ENCODE peak calls at places on chromosomes 12 and 14, in eight cellular contexts. D is H9, N is cardiac muscle cell, Z is MM.1S, T is fibroblast of lung, Q is ovary, W is lower lobe of right lung, U is heart right ventricle. O is an unnamed sample.

GRCh38 chr14:20487402-20487742 is 18.0 kb upstream of the RNASE10 start:
- DNase-seq in D (no peak), N (no peak), Z (no peak), T (no peak), Q (no peak), W (no peak), U (no peak), O (no peak)

GRCh38 chr12:57224278-57224972 is 5.1 kb upstream of the SHMT2 start:
- DNase-seq in D (no peak), N (no peak), Z (no peak), T (no peak), Q (no peak), W (no peak), U (no peak), O (no peak)

GRCh38 chr12:64173456-64173855 is 48.6 kb downstream of the KICS2 start:
- DNase-seq in D (no peak), N (no peak), Z (no peak), T (no peak), Q (no peak), W (no peak), U (no peak), O (no peak)

GRCh38 chr12:94587266-94588241 is 62.8 kb downstream of the TMCC3 start:
- DNase-seq in D (no peak), N (no peak), Z (no peak), T (no peak), Q (no peak), W (no peak), U (peak; percentile 14), O (no peak)

GRCh38 chr14:97459180-97459579 is 662.0 kb downstream of the VRK1 start:
- DNase-seq in D (no peak), N (no peak), Z (no peak), T (no peak), Q (no peak), W (no peak), U (no peak), O (no peak)

GRCh38 chr14:51626788-51627187 is 24.9 kb upstream of the FRMD6 start:
- DNase-seq in D (no peak), N (no peak), Z (no peak), T (no peak), Q (no peak), W (no peak), U (no peak), O (no peak)

GRCh38 chr12:2378835-2379330 is 326.1 kb downstream of the CACNA1C start:
- DNase-seq in D (no peak), N (no peak), Z (peak; percentile 64), T (no peak), Q (no peak), W (no peak), U (no peak), O (no peak)

GRCh38 chr14:95315579-95315978 is 4.1 kb downstream of the CLMN start:
- DNase-seq in D (no peak), N (no peak), Z (no peak), T (no peak), Q (no peak), W (no peak), U (no peak), O (no peak)

GRCh38 chr14:105146976-105147700 is 21.4 kb downstream of the JAG2 start:
- DNase-seq in D (peak; percentile 17), N (no peak), Z (no peak), T (no peak), Q (no peak), W (peak; percentile 36), U (peak; percentile 7), O (no peak)

GRCh38 chr14:33949051-33950037 is 1.5 kb downstream of the EGLN3 start:
- DNase-seq in D (no peak), N (no peak), Z (no peak), T (no peak), Q (no peak), W (no peak), U (no peak), O (no peak)

GRCh38 chr12:104669057-104669770 is 212.5 kb downstream of the CHST11 start:
- DNase-seq in D (no peak), N (peak; percentile 62), Z (no peak), T (no peak), Q (peak; percentile 45), W (peak; percentile 73), U (peak; percentile 74), O (no peak)

GRCh38 chr12:57603758-57604453 is 718 bp upstream of the DTX3 start:
- DNase-seq in D (peak; percentile 76), N (no peak), Z (no peak), T (peak; percentile 78), Q (peak; percentile 65), W (no peak), U (no peak), O (peak; percentile 69)

GRCh38 chr12:115451785-115452736 is 768.1 kb upstream of the TBX3 start:
- DNase-seq in D (peak; percentile 77), N (peak; percentile 94), Z (peak; percentile 6), T (peak; percentile 37), Q (peak; percentile 65), W (peak; percentile 48), U (peak; percentile 67), O (peak; percentile 33)

GRCh38 chr12:11882301-11883019 is 188.3 kb upstream of the BCL2L14 start:
- DNase-seq in D (no peak), N (no peak), Z (no peak), T (no peak), Q (no peak), W (no peak), U (no peak), O (no peak)

GRCh38 chr12:100672075-100672592 is 98.7 kb downstream of the GAS2L3 start:
- DNase-seq in D (peak; percentile 88), N (peak; percentile 15), Z (peak; percentile 15), T (no peak), Q (no peak), W (peak; percentile 50), U (peak; percentile 15), O (peak; percentile 31)

GRCh38 chr14:95034806-95035205 is 122.5 kb downstream of the DICER1 start:
- DNase-seq in D (no peak), N (no peak), Z (no peak), T (no peak), Q (no peak), W (no peak), U (no peak), O (no peak)

GRCh38 chr12:45577844-45578399 is 151.6 kb upstream of the ARID2 start:
- DNase-seq in D (no peak), N (no peak), Z (no peak), T (peak; percentile 44), Q (no peak), W (no peak), U (no peak), O (no peak)

GRCh38 chr12:50070314-50071060 is 13.1 kb downstream of the ASIC1 start:
- DNase-seq in D (peak; percentile 88), N (peak; percentile 82), Z (peak; percentile 63), T (peak; percentile 68), Q (peak; percentile 82), W (peak; percentile 82), U (peak; percentile 74), O (peak; percentile 82)
- TF ChIP-seq CTCF in D (peak; percentile 95), N (peak; percentile 97), Z (peak; percentile 96), T (peak; percentile 96), Q (peak; percentile 93), W (peak; percentile 96), U (peak; percentile 94), O (peak; percentile 83)

GRCh38 chr12:75944905-75945412 is 86.6 kb downstream of the PHLDA1 start:
- DNase-seq in D (no peak), N (no peak), Z (no peak), T (no peak), Q (no peak), W (no peak), U (no peak), O (no peak)

GRCh38 chr12:75947171-75947723 is 84.3 kb downstream of the PHLDA1 start:
- DNase-seq in D (no peak), N (no peak), Z (no peak), T (no peak), Q (no peak), W (no peak), U (no peak), O (no peak)

GRCh38 chr12:75944097-75944904 is 87.3 kb downstream of the PHLDA1 start:
- DNase-seq in D (peak; percentile 62), N (no peak), Z (peak; percentile 90), T (peak; percentile 97), Q (no peak), W (no peak), U (no peak), O (no peak)

GRCh38 chr12:75945581-75945980 is 86.0 kb downstream of the PHLDA1 start:
- DNase-seq in D (no peak), N (no peak), Z (no peak), T (peak; percentile 26), Q (no peak), W (no peak), U (no peak), O (no peak)

DNA sequence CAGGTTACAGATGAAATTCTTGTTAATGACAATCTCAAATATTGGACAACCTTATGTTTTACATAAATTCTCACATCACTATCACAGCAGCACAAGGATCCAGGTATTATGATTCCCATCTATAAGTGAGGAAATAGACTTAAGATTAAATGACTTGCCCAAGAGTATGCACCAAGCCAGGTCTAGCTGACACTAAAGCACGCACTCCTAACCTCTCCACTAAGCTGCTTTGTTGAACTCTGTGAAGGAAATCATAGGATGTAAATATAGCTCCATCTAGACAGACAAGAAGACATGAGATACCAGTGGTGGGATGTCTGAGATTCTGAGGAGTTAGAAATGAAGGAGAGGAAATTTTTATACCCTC is 87.9 kb downstream of the PHLDA1 start:
- DNase-seq in D (no peak), N (no peak), Z (peak; percentile 35), T (no peak), Q (no peak), W (no peak), U (no peak), O (no peak)
- H3K27ac ChIP-seq in D (peak overlapping the region; percentile 97), N (no peak overlapping the region), Z (peak overlapping the region; percentile 95), T (peak overlapping the region; percentile 39), Q (no peak overlapping the region), W (peak overlapping the region; percentile 12), U (peak overlapping the region; percentile 39), O (peak overlapping the region; percentile 43)

GRCh38 chr14:68948686-68949085 is 30.4 kb downstream of the ACTN1 start:
- DNase-seq in D (no peak), N (no peak), Z (no peak), T (no peak), Q (no peak), W (no peak), U (no peak), O (no peak)
- H3K4me1 ChIP-seq in D (peaks cover 5% of the 10 kb centered on the region), N (peaks cover 50% of the 10 kb centered on the region), Z (peaks cover 3% of the 10 kb centered on the region), T (peaks cover 57% of the 10 kb centered on the region), Q (peaks cover 39% of the 10 kb centered on the region), W (peaks cover 89% of the 10 kb centered on the region), U (peaks cover 100% of the 10 kb centered on the region), O (peaks cover 16% of the 10 kb centered on the region)

DNA sequence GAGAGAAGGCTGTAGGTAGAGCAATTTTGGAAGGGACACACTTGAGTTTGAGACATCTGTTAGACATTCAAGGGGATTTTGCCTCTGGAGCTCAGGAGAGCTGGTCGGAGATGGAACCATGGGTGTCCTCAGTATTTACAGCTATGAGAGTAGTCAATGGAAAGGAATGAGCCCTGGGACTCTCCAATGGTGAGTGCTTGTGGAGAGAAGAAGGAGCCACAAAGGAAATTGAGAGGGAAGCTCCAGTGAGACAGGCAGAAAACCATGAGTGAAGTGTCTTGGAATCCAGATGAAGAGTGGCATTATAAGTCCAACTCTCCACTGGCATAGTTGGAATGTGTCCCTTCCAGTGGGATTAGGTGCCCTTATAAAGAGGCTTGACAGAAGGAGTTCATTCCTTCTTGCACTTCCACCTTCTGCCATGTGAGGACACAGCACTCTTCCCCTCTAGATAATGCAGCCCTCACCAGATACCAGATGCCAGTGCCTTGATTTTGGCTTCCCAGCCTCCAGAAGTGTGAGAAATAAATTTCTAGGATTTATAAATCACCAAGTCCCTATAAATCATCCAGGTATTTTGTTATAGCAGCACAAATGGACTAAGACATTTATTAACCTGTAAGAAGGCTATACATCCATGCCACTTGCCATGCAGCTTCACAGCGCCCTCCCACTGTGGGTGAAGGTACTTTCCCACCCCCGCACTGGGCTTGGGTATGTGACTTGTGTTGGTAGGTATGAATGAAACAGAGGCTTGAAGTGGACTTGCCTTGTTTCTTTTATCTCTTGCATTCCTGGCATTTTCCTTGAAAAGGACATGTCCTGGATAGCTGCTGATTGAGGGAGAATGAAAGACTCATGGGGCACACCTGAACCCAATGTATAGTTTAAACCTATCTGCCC is 27.3 kb downstream of the LLPH start:
- DNase-seq in D (peak; percentile 64), N (no peak), Z (no peak), T (no peak), Q (no peak), W (no peak), U (no peak), O (no peak)
- TF ChIP-seq CTCF in D (peak; percentile 65), N (no peak), Z (peak; percentile 30), T (peak; percentile 7), Q (no peak), W (no peak), U (no peak), O (no peak)